ENCODE peak calls at places on chromosomes 4 and X, in five cellular contexts. W is IMR-90, F is mesendoderm, L is mesenchymal stem cell, J is H9. S is an unnamed sample.

GRCh38 chrX:137545711-137546651 is 19.9 kb upstream of the ZIC3 start:
- DNase-seq in W (no peak), F (peak), L (no peak), J (peak), S (no peak)

GRCh38 chrX:78131117-78131516 is 8.3 kb downstream of the TAF9B start:
- DNase-seq in W (no peak), F (no peak), L (no peak), J (no peak), S (no peak)

GRCh38 chr4:55931833-55932232 is 16.9 kb upstream of the CEP135 start:
- DNase-seq in W (peak), F (peak), L (peak), J (no peak), S (no peak)

GRCh38 chrX:67692246-67692645 is 148.4 kb downstream of the AR start:
- DNase-seq in W (peak), F (no peak), L (peak), J (no peak), S (no peak)

GRCh38 chr4:622071-622995 is 3.0 kb upstream of the PDE6B start:
- DNase-seq in W (no peak), F (no peak), L (peak), J (no peak), S (no peak)

GRCh38 chr4:181046809-181047208 is 1196.4 kb upstream of the TENM3 start:
- DNase-seq in W (no peak), F (peak), L (no peak), J (peak), S (no peak)

GRCh38 chrX:132908891-132909290 is 49.5 kb downstream of the HS6ST2 start:
- DNase-seq in W (no peak), F (peak), L (no peak), J (no peak), S (no peak)

GRCh38 chr4:26660261-26660660 is 76.4 kb downstream of the TBC1D19 start:
- DNase-seq in W (no peak), F (no peak), L (no peak), J (no peak), S (no peak)

GRCh38 chr4:38672247-38673071 is 8.5 kb downstream of the KLF3 start:
- DNase-seq in W (no peak), F (peak), L (no peak), J (peak), S (peak)
- H3K4ac ChIP-seq in W (peak), F (no peak), L (no peak), J (no peak), S (no peak)

DNA sequence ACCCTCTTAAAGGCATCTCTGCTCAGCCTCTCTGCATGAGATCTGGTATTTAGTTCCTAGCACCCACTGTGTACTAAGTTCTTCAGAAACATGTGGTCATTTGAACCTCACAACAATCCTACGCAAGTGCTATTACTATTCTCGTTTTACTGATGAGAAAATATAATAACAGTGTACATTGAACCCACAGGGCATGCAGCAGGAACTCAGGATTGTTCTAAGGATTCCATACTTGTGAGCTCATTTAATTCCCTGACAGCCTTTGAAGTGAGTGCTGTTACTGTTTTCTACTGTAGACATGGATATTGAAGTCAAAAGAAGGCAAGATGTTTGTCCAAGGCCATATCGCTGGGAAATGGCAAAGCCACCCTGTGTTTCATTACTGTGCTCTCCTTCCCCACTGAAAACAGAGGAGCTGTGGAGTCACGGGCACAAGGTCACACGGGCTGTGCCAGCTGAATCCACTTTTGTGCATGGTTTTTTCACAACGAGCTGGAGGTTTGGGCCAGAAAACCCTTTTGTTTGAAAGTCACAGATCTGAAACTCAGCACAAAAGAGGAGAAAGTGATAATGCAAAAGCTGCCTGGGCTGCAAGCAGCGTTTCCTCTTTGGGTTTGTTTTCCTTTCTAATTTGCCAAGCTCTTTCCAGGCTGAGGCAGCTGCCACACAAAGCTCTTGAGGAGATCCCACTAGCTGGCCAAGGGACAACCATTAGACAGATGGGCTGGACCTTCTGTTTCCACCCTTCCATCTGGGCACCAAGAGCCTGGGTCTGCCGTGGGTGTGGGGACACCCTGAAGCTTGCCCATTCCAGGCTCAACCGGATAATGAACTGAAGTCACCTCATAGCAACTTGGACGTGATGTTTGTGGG is 194.9 kb upstream of the C1QTNF7 start:
- DNase-seq in W (peak), F (peak), L (peak), J (no peak), S (no peak)
- H3K18ac ChIP-seq in W (peak), F (no peak), L (peak), J (no peak), S (no peak)

GRCh38 chrX:23505531-23506303 is 161.6 kb upstream of the PRDX4 start:
- DNase-seq in W (no peak), F (peak), L (no peak), J (peak), S (no peak)
- H2BK5ac ChIP-seq in W (no peak), F (no peak), L (no peak), J (no peak), S (no peak)

GRCh38 chr4:185425600-185426352 is at the start of gene UFSP2:
- DNase-seq in W (peak), F (peak), L (peak), J (peak), S (peak)
- H3K4ac ChIP-seq in W (peak), F (no peak), L (peak), J (no peak), S (no peak)

GRCh38 chrX:15320297-15320696 is 4.9 kb upstream of the ASB11 start:
- DNase-seq in W (no peak), F (no peak), L (no peak), J (no peak), S (no peak)

GRCh38 chrX:15319075-15319474 is 3.6 kb upstream of the ASB11 start:
- DNase-seq in W (no peak), F (no peak), L (no peak), J (no peak), S (no peak)

GRCh38 chrX:15321447-15321846 is 6.0 kb upstream of the ASB11 start:
- DNase-seq in W (no peak), F (no peak), L (no peak), J (no peak), S (no peak)

GRCh38 chrX:15328131-15328530 is 7.2 kb downstream of the PIGA start:
- DNase-seq in W (no peak), F (no peak), L (no peak), J (no peak), S (no peak)

GRCh38 chrX:15322472-15322871 is 7.0 kb upstream of the ASB11 start:
- DNase-seq in W (no peak), F (no peak), L (no peak), J (no peak), S (no peak)
- H3K18ac ChIP-seq in W (no peak), F (no peak), L (no peak), J (no peak), S (no peak)

DNA sequence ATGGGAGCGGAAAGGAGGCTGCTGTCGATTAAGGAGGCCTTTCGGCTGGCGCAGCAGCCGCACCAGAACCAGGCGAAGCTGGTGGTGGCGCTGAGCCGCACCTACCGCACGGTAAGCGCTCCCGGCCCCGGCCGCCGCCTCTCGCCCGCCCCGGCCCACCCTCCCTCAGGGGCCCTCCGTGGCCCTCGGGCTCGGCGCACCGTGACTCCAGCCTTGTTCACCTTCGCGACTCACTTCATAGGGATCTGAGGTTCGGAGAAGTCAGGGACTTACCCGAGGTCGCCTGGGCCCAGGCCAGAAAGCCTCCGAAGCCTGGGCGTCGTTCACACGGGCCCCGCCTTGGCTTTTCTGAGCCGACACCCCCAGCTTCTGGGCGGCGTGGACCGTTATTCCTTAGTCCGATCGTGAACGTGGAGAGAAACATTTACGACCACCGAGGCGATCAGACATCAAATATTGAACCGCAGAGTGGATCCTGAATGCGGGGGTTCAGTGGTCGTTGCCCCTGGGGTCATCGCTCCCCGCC is 362 bp downstream of the NCAPG start:
- DNase-seq in W (no peak), F (no peak), L (no peak), J (no peak), S (no peak)
- H2BK5ac ChIP-seq in W (peak), F (peak), L (no peak), J (no peak), S (no peak)

GRCh38 chr4:102871772-102872171 is 3.0 kb downstream of the CISD2 start:
- DNase-seq in W (no peak), F (peak), L (peak), J (no peak), S (no peak)
- H3K4ac ChIP-seq in W (no peak), F (no peak), L (no peak), J (no peak), S (no peak)

GRCh38 chr4:87006531-87007344 is 71.9 kb downstream of the AFF1 start:
- DNase-seq in W (peak), F (peak), L (peak), J (peak), S (peak)
- H3K18ac ChIP-seq in W (peak), F (peak), L (peak), J (peak), S (peak)

GRCh38 chr4:159101983-159102622 is 776 bp upstream of the RAPGEF2 start:
- DNase-seq in W (no peak), F (peak), L (peak), J (peak), S (no peak)
- H2BK5ac ChIP-seq in W (no peak), F (no peak), L (no peak), J (no peak), S (no peak)

GRCh38 chr4:83170952-83171399 is 56.4 kb upstream of the PLAC8 start:
- DNase-seq in W (no peak), F (no peak), L (no peak), J (peak), S (no peak)
- H3K4ac ChIP-seq in W (peak), F (peak), L (no peak), J (no peak), S (no peak)